ENCODE peak calls at places on chromosomes 6 and 20, in nine cellular contexts. Z, S, T, H, Q, C, B, F and O are unnamed samples.

GRCh38 chr20:52426856-52427255 is 235.3 kb upstream of the ZFP64 start:
- DNase-seq in C (no peak), S (no peak), Q (no peak), Z (no peak), F (no peak), B (no peak), T (no peak), H (no peak), O (no peak)

GRCh38 chr20:59636791-59637370 is 32.5 kb downstream of the PHACTR3 start:
- DNase-seq in F (no peak), C (no peak), B (no peak), Z (no peak), H (no peak), S (no peak), T (no peak), Q (no peak), O (no peak)

GRCh38 chr6:147538821-147539220 is 30.3 kb downstream of the SAMD5 start:
- DNase-seq in B (no peak), T (no peak), H (no peak), Q (no peak), S (no peak), Z (no peak), C (no peak), F (no peak), O (no peak)

GRCh38 chr6:147528511-147529145 is 20.1 kb downstream of the SAMD5 start:
- DNase-seq in Z (no peak), T (no peak), H (no peak), Q (no peak), S (no peak), C (no peak), F (no peak), B (no peak), O (no peak)

GRCh38 chr6:22737331-22737730 is 168.0 kb downstream of the HDGFL1 start:
- DNase-seq in T (peak; percentile 67), C (peak; percentile 64), Z (no peak), H (peak; percentile 5), B (peak; percentile 57), F (no peak), Q (no peak), S (no peak), O (peak; percentile 42)

GRCh38 chr6:35492664-35493284 is 4.1 kb downstream of the TEAD3 start:
- DNase-seq in S (no peak), Q (no peak), T (no peak), F (no peak), C (no peak), B (no peak), H (no peak), Z (no peak), O (no peak)

GRCh38 chr6:154491567-154492470 is 18.7 kb downstream of the CNKSR3 start:
- DNase-seq in F (no peak), Z (no peak), B (no peak), H (no peak), S (no peak), Q (no peak), T (no peak), C (no peak), O (no peak)

GRCh38 chr6:54133186-54133585 is 21.9 kb downstream of the MLIP start:
- DNase-seq in B (no peak), S (no peak), C (no peak), Z (no peak), H (no peak), T (no peak), F (no peak), Q (no peak), O (no peak)

GRCh38 chr20:10649817-10650200 is 24.0 kb downstream of the JAG1 start:
- DNase-seq in T (peak; percentile 5), Z (no peak), C (no peak), F (no peak), B (no peak), Q (no peak), S (no peak), H (no peak), O (peak; percentile 52)

GRCh38 chr6:28673800-28674671 is 148.4 kb downstream of the GPX5 start:
- DNase-seq in B (peak; percentile 35), S (no peak), C (peak; percentile 71), T (no peak), Q (no peak), H (no peak), F (peak; percentile 22), Z (no peak), O (peak; percentile 74)

GRCh38 chr6:100577425-100577824 is 112.7 kb upstream of the SIM1 start:
- DNase-seq in S (no peak), Z (no peak), C (no peak), T (no peak), H (no peak), Q (no peak), B (no peak), F (no peak), O (no peak)

GRCh38 chr6:68967549-68968300 is 332.6 kb downstream of the ADGRB3 start:
- DNase-seq in H (peak; percentile 27), S (no peak), T (peak; percentile 39), B (peak; percentile 30), Q (peak; percentile 63), Z (peak; percentile 66), C (peak; percentile 69), F (peak; percentile 45), O (peak; percentile 51)

GRCh38 chr20:41782730-41783406 is 164.7 kb upstream of the CHD6 start:
- DNase-seq in H (no peak), Z (no peak), B (no peak), S (no peak), F (no peak), Q (no peak), T (no peak), C (no peak), O (no peak)

GRCh38 chr6:7726416-7727149 is 684 bp downstream of the BMP6 start:
- DNase-seq in B (no peak), Z (no peak), S (no peak), Q (no peak), H (no peak), T (no peak), F (no peak), C (no peak), O (no peak)

GRCh38 chr6:143451531-143451930 is 926 bp downstream of the PEX3 start:
- DNase-seq in C (no peak), B (no peak), Q (no peak), H (no peak), S (no peak), F (no peak), Z (no peak), T (no peak), O (no peak)

GRCh38 chr20:1108437-1108920 is 9.9 kb upstream of the PSMF1 start:
- DNase-seq in H (no peak), S (no peak), C (peak; percentile 46), T (peak; percentile 22), Z (no peak), B (peak; percentile 33), Q (peak; percentile 78), F (peak; percentile 51), O (peak; percentile 17)

GRCh38 chr20:62716198-62716940 is 7.7 kb downstream of the NTSR1 start:
- DNase-seq in C (no peak), Q (no peak), S (peak; percentile 47), F (peak; percentile 38), T (no peak), B (no peak), Z (no peak), H (no peak), O (no peak)

GRCh38 chr20:9518776-9519175 is 4.4 kb downstream of the LAMP5 start:
- DNase-seq in B (peak; percentile 64), F (no peak), T (no peak), S (no peak), C (no peak), H (no peak), Z (no peak), Q (no peak), O (no peak)
- H3K4me3 ChIP-seq in B (no peak overlapping the region), F (no peak overlapping the region), T (no peak overlapping the region), S (no peak overlapping the region), C (peak overlapping the region; percentile 24), H (no peak overlapping the region), Z (no peak overlapping the region), Q (no peak overlapping the region), O (no peak overlapping the region)

DNA sequence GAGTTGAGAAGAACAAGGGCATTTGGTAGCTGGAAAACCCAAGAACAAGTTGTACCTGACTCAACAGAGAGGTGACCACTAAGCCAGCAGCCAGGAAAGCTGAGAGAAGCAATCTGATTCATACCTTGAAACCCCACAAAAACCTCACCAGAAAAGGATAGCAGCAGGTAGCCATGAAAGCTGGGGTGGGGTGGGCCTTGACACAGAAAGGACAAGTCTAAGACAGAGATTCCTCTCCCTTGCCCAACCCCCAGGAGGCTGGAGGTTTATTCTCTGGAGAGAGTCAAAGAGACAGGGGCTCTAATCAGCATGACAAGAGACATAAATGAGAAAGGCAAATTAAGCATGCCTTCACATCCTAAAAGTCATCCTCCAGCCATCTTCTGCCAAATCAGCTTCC is 151.7 kb upstream of the DST start:
- DNase-seq in B (peak; percentile 56), C (no peak), T (no peak), Q (no peak), H (no peak), S (no peak), F (no peak), Z (no peak), O (peak; percentile 48)
- H3K4me1 ChIP-seq in B (no peaks in the 10 kb centered on the region), C (peaks cover 13% of the 10 kb centered on the region), T (peaks cover 4% of the 10 kb centered on the region), Q (peaks cover 5% of the 10 kb centered on the region), H (no peaks in the 10 kb centered on the region), S (no peaks in the 10 kb centered on the region), F (no peaks in the 10 kb centered on the region), Z (peaks cover 100% of the 10 kb centered on the region), O (peaks cover 21% of the 10 kb centered on the region)

DNA sequence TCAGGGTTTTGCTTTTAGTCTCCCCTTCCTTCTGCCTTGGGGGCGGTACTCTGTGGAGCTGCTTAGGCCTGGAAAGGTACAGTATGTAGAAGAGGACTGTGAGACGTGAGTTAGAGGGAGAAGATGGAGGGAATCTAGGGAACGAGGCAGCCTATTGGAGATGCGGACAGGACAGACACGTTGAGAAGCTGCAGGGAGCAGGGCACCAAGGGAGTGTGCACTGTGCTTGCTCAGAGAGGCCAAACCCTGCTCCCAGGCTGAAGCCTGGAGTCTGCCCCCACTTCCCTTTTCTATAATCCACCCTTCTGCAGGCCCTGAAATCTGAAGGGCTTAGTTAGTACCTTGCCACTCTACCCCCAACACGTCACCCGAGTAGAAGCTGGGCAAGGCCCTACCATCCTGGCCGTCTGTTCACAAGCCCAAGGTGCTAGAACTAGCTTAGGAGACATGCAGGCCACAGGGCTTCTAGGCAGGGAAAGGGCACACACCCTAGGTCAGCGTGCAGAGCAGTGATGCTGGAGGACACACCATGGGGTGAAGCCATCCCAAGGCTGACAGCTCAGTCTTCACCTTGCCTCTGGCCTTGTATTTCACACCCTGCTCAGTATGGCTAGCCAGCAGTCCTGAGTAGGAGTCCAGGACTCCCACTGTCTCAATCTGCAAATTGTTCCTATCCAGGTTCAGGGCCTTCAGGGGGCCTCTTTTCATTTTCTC is 6.9 kb downstream of the TP53INP2 start:
- DNase-seq in B (no peak), T (no peak), F (no peak), Z (no peak), H (no peak), C (no peak), S (no peak), Q (no peak), O (no peak)
- H3K4me3 ChIP-seq in B (no peak overlapping the region), T (no peak overlapping the region), F (no peak overlapping the region), Z (no peak overlapping the region), H (no peak overlapping the region), C (no peak overlapping the region), S (no peak overlapping the region), Q (no peak overlapping the region), O (no peak overlapping the region)

DNA sequence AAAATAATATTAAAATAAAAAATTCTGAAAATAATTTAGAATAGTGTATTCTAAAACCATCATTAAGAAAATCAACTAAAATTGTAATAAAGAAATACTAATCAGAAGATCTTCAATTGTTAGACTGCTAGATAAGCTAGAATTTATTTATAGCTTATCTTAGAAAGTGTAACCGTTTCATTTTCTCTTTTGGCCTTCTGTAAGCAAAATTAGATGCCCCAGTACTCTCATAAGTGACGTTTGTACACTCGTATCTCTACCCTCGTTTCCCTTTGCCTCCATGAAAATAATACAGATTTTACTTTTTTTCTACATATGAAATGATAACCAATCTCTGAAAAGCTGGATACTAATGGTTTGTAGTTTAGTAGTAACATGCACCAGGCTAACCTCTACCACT is 19.8 kb downstream of the DSE start:
- DNase-seq in S (no peak), T (no peak), H (no peak), B (no peak), Q (no peak), C (no peak), F (no peak), Z (no peak), O (no peak)
- H3K4me1 ChIP-seq in S (no peaks in the 10 kb centered on the region), T (peaks cover 15% of the 10 kb centered on the region), H (no peaks in the 10 kb centered on the region), B (no peaks in the 10 kb centered on the region), Q (peaks cover 27% of the 10 kb centered on the region), C (no peaks in the 10 kb centered on the region), F (peaks cover 8% of the 10 kb centered on the region), Z (peaks cover 54% of the 10 kb centered on the region), O (no peaks in the 10 kb centered on the region)